ENCODE peak calls at places on chromosomes 11 and 22, in six cellular contexts. One of them, this sample, is unnamed.

GRCh38 chr11:2687223-2687530 is 12.6 kb downstream of the KCNQ1OT1 start:
- DNase-seq in PC-3: no peak
- DNase-seq in HFFc6: no peak
- DNase-seq in omental fat pad: no peak
- DNase-seq in neural crest cell: no peak
- DNase-seq in psoas muscle: no peak
- DNase-seq in this sample: no peak

GRCh38 chr22:35315141-35315854 is 15.6 kb downstream of the TOM1 start:
- DNase-seq in neural crest cell: no peak
- DNase-seq in PC-3: no peak
- DNase-seq in HFFc6: no peak
- DNase-seq in psoas muscle: peak
- DNase-seq in omental fat pad: no peak
- DNase-seq in this sample: no peak

GRCh38 chr22:28435271-28435825 is 244.3 kb downstream of the TTC28 start:
- DNase-seq in PC-3: peak
- DNase-seq in neural crest cell: no peak
- DNase-seq in HFFc6: no peak
- DNase-seq in psoas muscle: peak
- DNase-seq in omental fat pad: no peak
- DNase-seq in this sample: no peak

GRCh38 chr11:126355926-126356897 is 726 bp downstream of the ST3GAL4 start:
- DNase-seq in omental fat pad: no peak
- DNase-seq in psoas muscle: peak
- DNase-seq in neural crest cell: no peak
- DNase-seq in HFFc6: peak
- DNase-seq in PC-3: peak
- DNase-seq in this sample: peak

GRCh38 chr11:108562746-108563581 is 30.6 kb downstream of the EXPH5 start:
- DNase-seq in HFFc6: no peak
- DNase-seq in PC-3: peak
- DNase-seq in neural crest cell: no peak
- DNase-seq in omental fat pad: no peak
- DNase-seq in psoas muscle: no peak
- DNase-seq in this sample: no peak

GRCh38 chr11:99893803-99894202 is 793.3 kb upstream of the ARHGAP42 start:
- DNase-seq in psoas muscle: no peak
- DNase-seq in PC-3: no peak
- DNase-seq in HFFc6: no peak
- DNase-seq in neural crest cell: no peak
- DNase-seq in omental fat pad: no peak
- DNase-seq in this sample: no peak

GRCh38 chr11:3936517-3936916 is 81.1 kb downstream of the STIM1 start:
- DNase-seq in HFFc6: no peak
- DNase-seq in psoas muscle: no peak
- DNase-seq in neural crest cell: no peak
- DNase-seq in PC-3: no peak
- DNase-seq in omental fat pad: no peak
- DNase-seq in this sample: no peak

GRCh38 chr11:55714982-55715888 is 53.2 kb downstream of the OR4C6 start:
- DNase-seq in psoas muscle: no peak
- DNase-seq in neural crest cell: no peak
- DNase-seq in omental fat pad: no peak
- DNase-seq in HFFc6: no peak
- DNase-seq in PC-3: peak
- DNase-seq in this sample: no peak

GRCh38 chr11:8777907-8778767 is 95.5 kb downstream of the RPL27A start:
- DNase-seq in PC-3: no peak
- DNase-seq in psoas muscle: peak
- DNase-seq in HFFc6: peak
- DNase-seq in omental fat pad: no peak
- DNase-seq in neural crest cell: no peak
- DNase-seq in this sample: no peak

GRCh38 chr11:27864046-27865025 is 164.1 kb upstream of the BDNF start:
- DNase-seq in omental fat pad: no peak
- DNase-seq in psoas muscle: no peak
- DNase-seq in HFFc6: no peak
- DNase-seq in PC-3: no peak
- DNase-seq in neural crest cell: no peak
- DNase-seq in this sample: no peak

GRCh38 chr22:41330169-41330568 is 28.8 kb downstream of the ZC3H7B start:
- DNase-seq in psoas muscle: no peak
- DNase-seq in PC-3: no peak
- DNase-seq in omental fat pad: no peak
- DNase-seq in HFFc6: no peak
- DNase-seq in neural crest cell: no peak
- DNase-seq in this sample: no peak

GRCh38 chr11:65646921-65647701 is 9.2 kb downstream of the SIPA1 start:
- DNase-seq in neural crest cell: no peak
- DNase-seq in psoas muscle: peak
- DNase-seq in PC-3: peak
- DNase-seq in HFFc6: no peak
- DNase-seq in omental fat pad: no peak
- DNase-seq in this sample: no peak

GRCh38 chr11:96257972-96258951 is 84.7 kb downstream of the MAML2 start:
- DNase-seq in HFFc6: no peak
- DNase-seq in psoas muscle: no peak
- DNase-seq in neural crest cell: no peak
- DNase-seq in PC-3: no peak
- DNase-seq in omental fat pad: no peak
- DNase-seq in this sample: no peak

GRCh38 chr22:24091551-24092420 is 80.7 kb downstream of the CABIN1 start:
- DNase-seq in psoas muscle: no peak
- DNase-seq in HFFc6: no peak
- DNase-seq in neural crest cell: no peak
- DNase-seq in PC-3: no peak
- DNase-seq in omental fat pad: no peak
- DNase-seq in this sample: no peak

GRCh38 chr22:39135092-39135896 is 17.2 kb downstream of the CBX7 start:
- DNase-seq in HFFc6: peak
- DNase-seq in PC-3: peak
- DNase-seq in psoas muscle: no peak
- DNase-seq in neural crest cell: peak
- DNase-seq in omental fat pad: no peak
- DNase-seq in this sample: peak

GRCh38 chr11:128171496-128171895 is 415.9 kb downstream of the ETS1 start:
- DNase-seq in neural crest cell: no peak
- DNase-seq in psoas muscle: no peak
- DNase-seq in HFFc6: no peak
- DNase-seq in PC-3: peak
- DNase-seq in omental fat pad: no peak
- DNase-seq in this sample: no peak

GRCh38 chr22:32127904-32128303 is 31.2 kb downstream of the C22orf42 start:
- DNase-seq in neural crest cell: no peak
- DNase-seq in omental fat pad: no peak
- DNase-seq in psoas muscle: no peak
- DNase-seq in HFFc6: no peak
- DNase-seq in PC-3: no peak
- DNase-seq in this sample: no peak
- TF ChIP-seq CTCF in neural crest cell: no peak
- TF ChIP-seq CTCF in omental fat pad: no peak
- TF ChIP-seq CTCF in psoas muscle: no peak
- TF ChIP-seq CTCF in HFFc6: peak
- TF ChIP-seq CTCF in PC-3: no peak
- TF ChIP-seq CTCF in this sample: peak

GRCh38 chr11:130097285-130097684 is 27.6 kb downstream of the APLP2 start:
- DNase-seq in HFFc6: no peak
- DNase-seq in PC-3: no peak
- DNase-seq in neural crest cell: no peak
- DNase-seq in psoas muscle: no peak
- DNase-seq in omental fat pad: no peak
- DNase-seq in this sample: no peak

GRCh38 chr11:130096042-130096441 is 26.3 kb downstream of the APLP2 start:
- DNase-seq in HFFc6: no peak
- DNase-seq in psoas muscle: no peak
- DNase-seq in PC-3: no peak
- DNase-seq in neural crest cell: no peak
- DNase-seq in omental fat pad: no peak
- DNase-seq in this sample: no peak

GRCh38 chr11:130094614-130095013 is 24.9 kb downstream of the APLP2 start:
- DNase-seq in PC-3: no peak
- DNase-seq in omental fat pad: no peak
- DNase-seq in HFFc6: no peak
- DNase-seq in neural crest cell: no peak
- DNase-seq in psoas muscle: no peak
- DNase-seq in this sample: no peak

GRCh38 chr11:130095326-130095725 is 25.6 kb downstream of the APLP2 start:
- DNase-seq in PC-3: no peak
- DNase-seq in neural crest cell: no peak
- DNase-seq in omental fat pad: no peak
- DNase-seq in HFFc6: no peak
- DNase-seq in psoas muscle: no peak
- DNase-seq in this sample: no peak

DNA sequence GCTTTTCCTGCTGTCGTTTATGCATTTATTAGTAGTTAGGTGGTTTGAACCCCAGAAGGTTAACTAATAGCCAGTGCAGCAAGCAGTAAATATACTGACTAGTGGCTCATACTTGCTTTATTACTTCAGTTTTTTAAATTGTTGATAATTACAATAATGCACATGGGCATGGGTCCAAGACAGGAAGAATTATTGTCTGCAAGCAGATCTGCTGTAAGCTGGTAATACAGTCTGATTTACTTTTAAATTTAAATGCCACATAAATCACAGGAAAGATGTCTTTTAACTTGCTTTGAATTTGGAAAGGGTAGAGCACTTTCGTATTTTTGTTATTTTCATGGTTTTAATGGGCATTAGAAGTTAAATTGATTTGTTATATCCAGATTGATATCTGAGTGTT is 27.1 kb downstream of the APLP2 start:
- DNase-seq in omental fat pad: no peak
- DNase-seq in psoas muscle: no peak
- DNase-seq in HFFc6: no peak
- DNase-seq in neural crest cell: no peak
- DNase-seq in PC-3: no peak
- DNase-seq in this sample: no peak
- TF ChIP-seq CTCF in omental fat pad: no peak
- TF ChIP-seq CTCF in psoas muscle: no peak
- TF ChIP-seq CTCF in HFFc6: no peak
- TF ChIP-seq CTCF in neural crest cell: no peak
- TF ChIP-seq CTCF in PC-3: no peak
- TF ChIP-seq CTCF in this sample: no peak

GRCh38 chr11:64148917-64149617 is 16.8 kb downstream of the MACROD1 start:
- DNase-seq in neural crest cell: no peak
- DNase-seq in psoas muscle: no peak
- DNase-seq in omental fat pad: no peak
- DNase-seq in HFFc6: no peak
- DNase-seq in PC-3: no peak
- DNase-seq in this sample: no peak
- TF ChIP-seq CTCF in neural crest cell: peak
- TF ChIP-seq CTCF in psoas muscle: no peak
- TF ChIP-seq CTCF in omental fat pad: no peak
- TF ChIP-seq CTCF in HFFc6: peak
- TF ChIP-seq CTCF in PC-3: peak
- TF ChIP-seq CTCF in this sample: no peak

GRCh38 chr22:30949934-30950660 is 18.5 kb downstream of the MORC2 start:
- DNase-seq in psoas muscle: no peak
- DNase-seq in neural crest cell: no peak
- DNase-seq in omental fat pad: no peak
- DNase-seq in PC-3: no peak
- DNase-seq in HFFc6: no peak
- DNase-seq in this sample: no peak
- TF ChIP-seq CTCF in psoas muscle: no peak
- TF ChIP-seq CTCF in neural crest cell: no peak
- TF ChIP-seq CTCF in omental fat pad: no peak
- TF ChIP-seq CTCF in PC-3: no peak
- TF ChIP-seq CTCF in HFFc6: peak
- TF ChIP-seq CTCF in this sample: peak

GRCh38 chr11:12089041-12089440 is 21.3 kb upstream of the MICAL2 start:
- DNase-seq in omental fat pad: no peak
- DNase-seq in psoas muscle: no peak
- DNase-seq in neural crest cell: no peak
- DNase-seq in HFFc6: no peak
- DNase-seq in PC-3: no peak
- DNase-seq in this sample: no peak

GRCh38 chr11:12087075-12087775 is 23.2 kb upstream of the MICAL2 start:
- DNase-seq in HFFc6: peak
- DNase-seq in psoas muscle: peak
- DNase-seq in PC-3: peak
- DNase-seq in neural crest cell: no peak
- DNase-seq in omental fat pad: no peak
- DNase-seq in this sample: no peak

GRCh38 chr11:12089473-12089872 is 20.9 kb upstream of the MICAL2 start:
- DNase-seq in PC-3: peak
- DNase-seq in omental fat pad: no peak
- DNase-seq in neural crest cell: no peak
- DNase-seq in HFFc6: no peak
- DNase-seq in psoas muscle: no peak
- DNase-seq in this sample: no peak

GRCh38 chr11:12088531-12088930 is 21.9 kb upstream of the MICAL2 start:
- DNase-seq in neural crest cell: no peak
- DNase-seq in PC-3: no peak
- DNase-seq in HFFc6: no peak
- DNase-seq in psoas muscle: no peak
- DNase-seq in omental fat pad: no peak
- DNase-seq in this sample: no peak

DNA sequence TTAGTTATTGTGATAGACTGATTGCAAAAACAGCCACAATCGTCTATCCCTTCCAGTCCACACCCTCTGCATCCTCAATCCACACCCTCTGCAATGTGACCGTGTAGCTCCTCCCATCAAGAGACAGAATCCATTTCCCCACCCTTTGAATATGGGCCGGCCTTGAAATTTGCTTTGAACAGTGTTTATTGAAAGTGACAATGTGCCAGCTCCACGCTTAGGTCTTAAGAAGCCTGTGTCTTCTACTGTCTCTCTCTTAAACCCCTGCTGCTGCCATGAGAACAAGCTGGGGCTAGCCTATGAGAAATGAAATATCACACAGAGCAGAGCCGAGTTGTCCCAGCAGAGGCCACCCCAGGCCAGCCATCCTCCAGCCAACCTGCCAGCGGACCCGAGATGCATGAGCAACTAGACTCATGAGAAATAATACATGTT is 22.3 kb upstream of the MICAL2 start:
- DNase-seq in neural crest cell: no peak
- DNase-seq in omental fat pad: no peak
- DNase-seq in HFFc6: peak
- DNase-seq in PC-3: peak
- DNase-seq in psoas muscle: no peak
- DNase-seq in this sample: no peak
- TF ChIP-seq CTCF in neural crest cell: no peak
- TF ChIP-seq CTCF in omental fat pad: no peak
- TF ChIP-seq CTCF in HFFc6: peak
- TF ChIP-seq CTCF in PC-3: no peak
- TF ChIP-seq CTCF in psoas muscle: peak
- TF ChIP-seq CTCF in this sample: peak

GRCh38 chr11:22173532-22173931 is 19.4 kb upstream of the ANO5 start:
- DNase-seq in neural crest cell: no peak
- DNase-seq in omental fat pad: no peak
- DNase-seq in psoas muscle: no peak
- DNase-seq in PC-3: no peak
- DNase-seq in HFFc6: no peak
- DNase-seq in this sample: no peak

DNA sequence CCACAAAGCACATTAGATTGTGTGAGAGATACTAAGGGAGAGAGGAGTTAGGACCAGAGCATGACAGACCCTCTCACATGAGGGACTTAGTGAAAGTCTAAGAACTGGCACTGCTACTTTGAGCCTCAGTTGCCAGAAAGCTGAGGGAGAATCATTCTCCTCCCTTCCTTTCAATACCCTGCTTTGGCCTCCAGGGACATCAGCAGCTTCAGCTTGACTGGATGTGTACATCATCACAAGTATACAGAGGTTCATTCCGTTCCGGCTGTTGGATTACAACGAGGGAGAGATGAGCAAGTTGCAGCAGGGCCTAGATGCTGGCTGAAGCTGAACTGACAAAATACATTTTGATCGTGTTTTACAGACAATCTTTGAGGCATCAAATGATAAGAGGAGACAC is 15.7 kb upstream of the ANO5 start:
- DNase-seq in omental fat pad: no peak
- DNase-seq in psoas muscle: no peak
- DNase-seq in HFFc6: no peak
- DNase-seq in neural crest cell: no peak
- DNase-seq in PC-3: no peak
- DNase-seq in this sample: no peak
- TF ChIP-seq CTCF in omental fat pad: no peak
- TF ChIP-seq CTCF in psoas muscle: no peak
- TF ChIP-seq CTCF in HFFc6: no peak
- TF ChIP-seq CTCF in neural crest cell: peak
- TF ChIP-seq CTCF in PC-3: no peak
- TF ChIP-seq CTCF in this sample: peak

This sample was measured in progenitor cell of endocrine pancreas.